ENCODE peak calls at places on chromosomes 7 and 10, in ten cellular contexts. One of them, this sample, is unnamed.

GRCh38 chr7:74375726-74376220 is 77.9 kb upstream of the GTF2IRD1 start:
- DNase-seq in psoas muscle: no peak
- DNase-seq in fibroblast of lung: no peak
- DNase-seq in hepatocyte: no peak
- DNase-seq in right cardiac atrium: no peak
- DNase-seq in IMR-90: no peak
- DNase-seq in Panc1: no peak
- DNase-seq in spleen: no peak
- DNase-seq in CD4-positive, alpha-beta memory T cell: no peak
- DNase-seq in cardiac muscle cell: no peak
- DNase-seq in this sample: peak; percentile 62

GRCh38 chr7:46478046-46478445 is 557.0 kb upstream of the IGFBP3 start:
- DNase-seq in psoas muscle: no peak
- DNase-seq in IMR-90: peak; percentile 79
- DNase-seq in hepatocyte: no peak
- DNase-seq in Panc1: no peak
- DNase-seq in cardiac muscle cell: no peak
- DNase-seq in fibroblast of lung: peak; percentile 79
- DNase-seq in CD4-positive, alpha-beta memory T cell: no peak
- DNase-seq in right cardiac atrium: no peak
- DNase-seq in spleen: no peak
- DNase-seq in this sample: peak; percentile 66

GRCh38 chr10:117663750-117664149 is 121.2 kb downstream of the EMX2 start:
- DNase-seq in right cardiac atrium: no peak
- DNase-seq in cardiac muscle cell: no peak
- DNase-seq in fibroblast of lung: peak; percentile 66
- DNase-seq in psoas muscle: no peak
- DNase-seq in hepatocyte: peak; percentile 81
- DNase-seq in CD4-positive, alpha-beta memory T cell: no peak
- DNase-seq in spleen: no peak
- DNase-seq in IMR-90: peak; percentile 28
- DNase-seq in Panc1: peak; percentile 41
- DNase-seq in this sample: peak; percentile 91

GRCh38 chr7:47942132-47942531 is 6.1 kb downstream of the PKD1L1 start:
- DNase-seq in spleen: no peak
- DNase-seq in CD4-positive, alpha-beta memory T cell: no peak
- DNase-seq in fibroblast of lung: no peak
- DNase-seq in IMR-90: no peak
- DNase-seq in cardiac muscle cell: no peak
- DNase-seq in psoas muscle: no peak
- DNase-seq in right cardiac atrium: no peak
- DNase-seq in hepatocyte: no peak
- DNase-seq in Panc1: no peak
- DNase-seq in this sample: no peak

GRCh38 chr10:72272689-72273409 is 875 bp upstream of the DDIT4 start:
- DNase-seq in hepatocyte: peak; percentile 96
- DNase-seq in fibroblast of lung: peak; percentile 99
- DNase-seq in right cardiac atrium: peak; percentile 97
- DNase-seq in psoas muscle: peak; percentile 95
- DNase-seq in IMR-90: peak; percentile 97
- DNase-seq in Panc1: no peak
- DNase-seq in cardiac muscle cell: peak; percentile 93
- DNase-seq in CD4-positive, alpha-beta memory T cell: no peak
- DNase-seq in spleen: peak; percentile 96
- DNase-seq in this sample: peak; percentile 95

GRCh38 chr7:23387583-23387982 is 82.7 kb downstream of the IGF2BP3 start:
- DNase-seq in CD4-positive, alpha-beta memory T cell: no peak
- DNase-seq in Panc1: no peak
- DNase-seq in IMR-90: no peak
- DNase-seq in psoas muscle: no peak
- DNase-seq in right cardiac atrium: no peak
- DNase-seq in cardiac muscle cell: no peak
- DNase-seq in spleen: no peak
- DNase-seq in hepatocyte: no peak
- DNase-seq in fibroblast of lung: no peak
- DNase-seq in this sample: no peak

GRCh38 chr7:77550586-77550985 is 13.5 kb downstream of the PTPN12 start:
- DNase-seq in psoas muscle: no peak
- DNase-seq in cardiac muscle cell: no peak
- DNase-seq in right cardiac atrium: no peak
- DNase-seq in CD4-positive, alpha-beta memory T cell: no peak
- DNase-seq in IMR-90: peak; percentile 22
- DNase-seq in hepatocyte: no peak
- DNase-seq in fibroblast of lung: peak; percentile 59
- DNase-seq in Panc1: no peak
- DNase-seq in spleen: no peak
- DNase-seq in this sample: no peak

GRCh38 chr7:66974986-66975590 is 20.3 kb downstream of the SBDS start:
- DNase-seq in psoas muscle: no peak
- DNase-seq in cardiac muscle cell: no peak
- DNase-seq in spleen: peak; percentile 53
- DNase-seq in Panc1: no peak
- DNase-seq in IMR-90: no peak
- DNase-seq in fibroblast of lung: no peak
- DNase-seq in right cardiac atrium: no peak
- DNase-seq in hepatocyte: no peak
- DNase-seq in CD4-positive, alpha-beta memory T cell: no peak
- DNase-seq in this sample: no peak

GRCh38 chr10:2928219-2928840 is 139.0 kb upstream of the PFKP start:
- DNase-seq in fibroblast of lung: peak; percentile 64
- DNase-seq in Panc1: peak; percentile 20
- DNase-seq in right cardiac atrium: peak; percentile 70
- DNase-seq in psoas muscle: peak; percentile 43
- DNase-seq in hepatocyte: peak; percentile 82
- DNase-seq in cardiac muscle cell: peak; percentile 85
- DNase-seq in IMR-90: peak; percentile 64
- DNase-seq in CD4-positive, alpha-beta memory T cell: no peak
- DNase-seq in spleen: no peak
- DNase-seq in this sample: peak; percentile 89

GRCh38 chr7:45653209-45653907 is 79.2 kb downstream of the ADCY1 start:
- DNase-seq in CD4-positive, alpha-beta memory T cell: no peak
- DNase-seq in fibroblast of lung: no peak
- DNase-seq in spleen: no peak
- DNase-seq in hepatocyte: no peak
- DNase-seq in cardiac muscle cell: no peak
- DNase-seq in Panc1: no peak
- DNase-seq in IMR-90: no peak
- DNase-seq in right cardiac atrium: no peak
- DNase-seq in psoas muscle: no peak
- DNase-seq in this sample: no peak

GRCh38 chr7:38840736-38841460 is 68.1 kb downstream of the VPS41 start:
- DNase-seq in IMR-90: peak; percentile 93
- DNase-seq in psoas muscle: no peak
- DNase-seq in right cardiac atrium: no peak
- DNase-seq in fibroblast of lung: peak; percentile 82
- DNase-seq in hepatocyte: no peak
- DNase-seq in cardiac muscle cell: no peak
- DNase-seq in Panc1: no peak
- DNase-seq in CD4-positive, alpha-beta memory T cell: no peak
- DNase-seq in spleen: no peak
- DNase-seq in this sample: peak; percentile 92

GRCh38 chr7:135385209-135385608 is 124.7 kb downstream of the CNOT4 start:
- DNase-seq in right cardiac atrium: no peak
- DNase-seq in cardiac muscle cell: no peak
- DNase-seq in hepatocyte: peak; percentile 29
- DNase-seq in psoas muscle: peak; percentile 19
- DNase-seq in fibroblast of lung: peak; percentile 6
- DNase-seq in Panc1: no peak
- DNase-seq in spleen: no peak
- DNase-seq in IMR-90: peak; percentile 44
- DNase-seq in CD4-positive, alpha-beta memory T cell: no peak
- DNase-seq in this sample: peak; percentile 66

GRCh38 chr7:20112646-20113045 is 104.5 kb downstream of the MACC1 start:
- DNase-seq in psoas muscle: no peak
- DNase-seq in hepatocyte: no peak
- DNase-seq in CD4-positive, alpha-beta memory T cell: no peak
- DNase-seq in Panc1: no peak
- DNase-seq in cardiac muscle cell: peak; percentile 13
- DNase-seq in right cardiac atrium: no peak
- DNase-seq in spleen: no peak
- DNase-seq in fibroblast of lung: no peak
- DNase-seq in IMR-90: no peak
- DNase-seq in this sample: no peak

GRCh38 chr10:91536790-91537189 is 96.1 kb downstream of the PPP1R3C start:
- DNase-seq in hepatocyte: no peak
- DNase-seq in Panc1: no peak
- DNase-seq in right cardiac atrium: no peak
- DNase-seq in cardiac muscle cell: no peak
- DNase-seq in CD4-positive, alpha-beta memory T cell: no peak
- DNase-seq in spleen: no peak
- DNase-seq in IMR-90: no peak
- DNase-seq in fibroblast of lung: no peak
- DNase-seq in psoas muscle: no peak
- DNase-seq in this sample: no peak

GRCh38 chr7:1716263-1717094 is 46.4 kb downstream of the ELFN1 start:
- DNase-seq in Panc1: no peak
- DNase-seq in fibroblast of lung: peak; percentile 35
- DNase-seq in cardiac muscle cell: peak; percentile 28
- DNase-seq in IMR-90: peak; percentile 40
- DNase-seq in psoas muscle: no peak
- DNase-seq in right cardiac atrium: peak; percentile 54
- DNase-seq in hepatocyte: peak; percentile 63
- DNase-seq in spleen: no peak
- DNase-seq in CD4-positive, alpha-beta memory T cell: no peak
- DNase-seq in this sample: peak; percentile 94

GRCh38 chr10:63753807-63754206 is 232.6 kb downstream of the REEP3 start:
- DNase-seq in cardiac muscle cell: no peak
- DNase-seq in IMR-90: no peak
- DNase-seq in Panc1: no peak
- DNase-seq in psoas muscle: no peak
- DNase-seq in right cardiac atrium: no peak
- DNase-seq in spleen: no peak
- DNase-seq in fibroblast of lung: no peak
- DNase-seq in CD4-positive, alpha-beta memory T cell: no peak
- DNase-seq in hepatocyte: no peak
- DNase-seq in this sample: no peak

GRCh38 chr10:85602306-85602705 is 764.3 kb downstream of the GRID1 start:
- DNase-seq in psoas muscle: no peak
- DNase-seq in right cardiac atrium: peak; percentile 41
- DNase-seq in spleen: no peak
- DNase-seq in Panc1: no peak
- DNase-seq in CD4-positive, alpha-beta memory T cell: no peak
- DNase-seq in fibroblast of lung: no peak
- DNase-seq in IMR-90: no peak
- DNase-seq in hepatocyte: no peak
- DNase-seq in cardiac muscle cell: no peak
- DNase-seq in this sample: no peak

GRCh38 chr10:101490026-101490425 is 98.0 kb downstream of the POLL start:
- DNase-seq in CD4-positive, alpha-beta memory T cell: no peak
- DNase-seq in fibroblast of lung: no peak
- DNase-seq in right cardiac atrium: no peak
- DNase-seq in psoas muscle: no peak
- DNase-seq in hepatocyte: no peak
- DNase-seq in spleen: no peak
- DNase-seq in Panc1: no peak
- DNase-seq in IMR-90: no peak
- DNase-seq in cardiac muscle cell: no peak
- DNase-seq in this sample: no peak
- H3K4me1 ChIP-seq in CD4-positive, alpha-beta memory T cell: no peaks in the 10 kb centered on the region
- H3K4me1 ChIP-seq in fibroblast of lung: no peaks in the 10 kb centered on the region
- H3K4me1 ChIP-seq in right cardiac atrium: no peaks in the 10 kb centered on the region
- H3K4me1 ChIP-seq in psoas muscle: peaks cover 49% of the 10 kb centered on the region
- H3K4me1 ChIP-seq in hepatocyte: no peaks in the 10 kb centered on the region
- H3K4me1 ChIP-seq in spleen: no peaks in the 10 kb centered on the region
- H3K4me1 ChIP-seq in Panc1: no peaks in the 10 kb centered on the region
- H3K4me1 ChIP-seq in IMR-90: no peaks in the 10 kb centered on the region
- H3K4me1 ChIP-seq in cardiac muscle cell: no peaks in the 10 kb centered on the region
- H3K4me1 ChIP-seq in this sample: no peaks in the 10 kb centered on the region

DNA sequence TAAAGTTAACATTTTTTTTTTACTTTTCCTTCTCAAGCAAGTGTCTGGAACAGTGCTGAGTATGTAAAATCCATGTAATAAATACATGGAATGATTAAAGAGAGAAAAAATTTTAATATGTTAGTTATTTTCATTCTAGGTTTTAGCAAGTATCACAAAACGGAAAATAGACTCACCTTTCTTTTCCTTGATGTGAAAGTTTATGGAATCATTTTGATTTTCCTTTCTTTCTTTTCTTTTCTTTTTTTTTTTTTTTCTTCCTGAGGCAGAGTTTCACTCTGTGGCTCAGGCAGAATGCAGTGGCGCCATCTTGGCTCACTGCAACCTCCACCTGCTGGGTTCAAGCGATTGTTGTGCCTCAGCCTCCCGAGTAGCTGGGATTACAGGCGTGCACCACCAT is 28.1 kb downstream of the SMNDC1 start:
- DNase-seq in CD4-positive, alpha-beta memory T cell: no peak
- DNase-seq in Panc1: no peak
- DNase-seq in fibroblast of lung: no peak
- DNase-seq in hepatocyte: no peak
- DNase-seq in right cardiac atrium: no peak
- DNase-seq in spleen: no peak
- DNase-seq in psoas muscle: no peak
- DNase-seq in cardiac muscle cell: no peak
- DNase-seq in IMR-90: no peak
- DNase-seq in this sample: no peak
- H3K4me1 ChIP-seq in CD4-positive, alpha-beta memory T cell: peaks cover 36% of the 10 kb centered on the region
- H3K4me1 ChIP-seq in Panc1: no peaks in the 10 kb centered on the region
- H3K4me1 ChIP-seq in fibroblast of lung: no peaks in the 10 kb centered on the region
- H3K4me1 ChIP-seq in hepatocyte: no peaks in the 10 kb centered on the region
- H3K4me1 ChIP-seq in right cardiac atrium: peaks cover 6% of the 10 kb centered on the region
- H3K4me1 ChIP-seq in spleen: peaks cover 19% of the 10 kb centered on the region
- H3K4me1 ChIP-seq in psoas muscle: peaks cover 61% of the 10 kb centered on the region
- H3K4me1 ChIP-seq in cardiac muscle cell: peaks cover 20% of the 10 kb centered on the region
- H3K4me1 ChIP-seq in IMR-90: peaks cover 1% of the 10 kb centered on the region
- H3K4me1 ChIP-seq in this sample: peaks cover 6% of the 10 kb centered on the region

GRCh38 chr10:92699518-92700272 is 9.9 kb downstream of the HHEX start:
- DNase-seq in psoas muscle: no peak
- DNase-seq in spleen: peak; percentile 87
- DNase-seq in fibroblast of lung: peak; percentile 55
- DNase-seq in Panc1: no peak
- DNase-seq in cardiac muscle cell: peak; percentile 39
- DNase-seq in right cardiac atrium: peak; percentile 52
- DNase-seq in hepatocyte: peak; percentile 37
- DNase-seq in CD4-positive, alpha-beta memory T cell: peak; percentile 41
- DNase-seq in IMR-90: peak; percentile 42
- DNase-seq in this sample: peak; percentile 86
- H3K4me1 ChIP-seq in psoas muscle: peaks cover 11% of the 10 kb centered on the region
- H3K4me1 ChIP-seq in spleen: peaks cover 47% of the 10 kb centered on the region
- H3K4me1 ChIP-seq in fibroblast of lung: peaks cover 3% of the 10 kb centered on the region
- H3K4me1 ChIP-seq in Panc1: peaks cover 10% of the 10 kb centered on the region
- H3K4me1 ChIP-seq in cardiac muscle cell: peaks cover 5% of the 10 kb centered on the region
- H3K4me1 ChIP-seq in right cardiac atrium: peaks cover 1% of the 10 kb centered on the region
- H3K4me1 ChIP-seq in hepatocyte: peaks cover 10% of the 10 kb centered on the region
- H3K4me1 ChIP-seq in CD4-positive, alpha-beta memory T cell: peaks cover 20% of the 10 kb centered on the region
- H3K4me1 ChIP-seq in IMR-90: peaks cover 19% of the 10 kb centered on the region
- H3K4me1 ChIP-seq in this sample: peaks cover 6% of the 10 kb centered on the region

GRCh38 chr10:47090903-47091302 is 179.7 kb downstream of the PTPN20 start:
- DNase-seq in CD4-positive, alpha-beta memory T cell: no peak
- DNase-seq in psoas muscle: no peak
- DNase-seq in cardiac muscle cell: no peak
- DNase-seq in Panc1: no peak
- DNase-seq in hepatocyte: no peak
- DNase-seq in right cardiac atrium: no peak
- DNase-seq in IMR-90: no peak
- DNase-seq in fibroblast of lung: no peak
- DNase-seq in spleen: no peak
- DNase-seq in this sample: peak; percentile 19
- H3K4me1 ChIP-seq in CD4-positive, alpha-beta memory T cell: no peaks in the 10 kb centered on the region
- H3K4me1 ChIP-seq in psoas muscle: no peaks in the 10 kb centered on the region
- H3K4me1 ChIP-seq in cardiac muscle cell: peaks cover 13% of the 10 kb centered on the region
- H3K4me1 ChIP-seq in Panc1: no peaks in the 10 kb centered on the region
- H3K4me1 ChIP-seq in hepatocyte: no peaks in the 10 kb centered on the region
- H3K4me1 ChIP-seq in right cardiac atrium: no peaks in the 10 kb centered on the region
- H3K4me1 ChIP-seq in IMR-90: no peaks in the 10 kb centered on the region
- H3K4me1 ChIP-seq in fibroblast of lung: no peaks in the 10 kb centered on the region
- H3K4me1 ChIP-seq in spleen: no peaks in the 10 kb centered on the region
- H3K4me1 ChIP-seq in this sample: no peaks in the 10 kb centered on the region